ENCODE peak calls at places on chromosomes 12 and 14, in nine cellular contexts. One of them, this sample, is unnamed.

GRCh38 chr12:121955258-121956040 is 37.1 kb downstream of the CFAP251 start:
- DNase-seq in sigmoid colon: no peak
- DNase-seq in GM12878: no peak
- DNase-seq in K562: peak
- DNase-seq in upper lobe of left lung: no peak
- DNase-seq in transverse colon: no peak
- DNase-seq in esophagus muscularis mucosa: no peak
- DNase-seq in SK-N-SH: peak
- DNase-seq in suprapubic skin: no peak
- DNase-seq in this sample: no peak

GRCh38 chr12:116420476-116420875 is 138.7 kb upstream of the MAP1LC3B2 start:
- DNase-seq in esophagus muscularis mucosa: no peak
- DNase-seq in SK-N-SH: no peak
- DNase-seq in GM12878: no peak
- DNase-seq in suprapubic skin: no peak
- DNase-seq in K562: no peak
- DNase-seq in upper lobe of left lung: no peak
- DNase-seq in sigmoid colon: no peak
- DNase-seq in transverse colon: no peak
- DNase-seq in this sample: no peak

GRCh38 chr14:68182492-68182891 is 362.9 kb downstream of the RAD51B start:
- DNase-seq in transverse colon: no peak
- DNase-seq in esophagus muscularis mucosa: no peak
- DNase-seq in upper lobe of left lung: no peak
- DNase-seq in K562: no peak
- DNase-seq in sigmoid colon: no peak
- DNase-seq in SK-N-SH: no peak
- DNase-seq in suprapubic skin: no peak
- DNase-seq in GM12878: peak
- DNase-seq in this sample: no peak

GRCh38 chr12:92502417-92503028 is 200.3 kb upstream of the PLEKHG7 start:
- DNase-seq in upper lobe of left lung: peak
- DNase-seq in esophagus muscularis mucosa: no peak
- DNase-seq in sigmoid colon: no peak
- DNase-seq in K562: no peak
- DNase-seq in GM12878: peak
- DNase-seq in SK-N-SH: no peak
- DNase-seq in suprapubic skin: no peak
- DNase-seq in transverse colon: no peak
- DNase-seq in this sample: no peak

GRCh38 chr14:59036134-59036533 is 152.3 kb upstream of the DAAM1 start:
- DNase-seq in upper lobe of left lung: no peak
- DNase-seq in K562: no peak
- DNase-seq in suprapubic skin: no peak
- DNase-seq in sigmoid colon: no peak
- DNase-seq in SK-N-SH: no peak
- DNase-seq in transverse colon: no peak
- DNase-seq in GM12878: no peak
- DNase-seq in esophagus muscularis mucosa: no peak
- DNase-seq in this sample: no peak

GRCh38 chr14:80055912-80056801 is 155.1 kb downstream of the DIO2 start:
- DNase-seq in transverse colon: peak
- DNase-seq in SK-N-SH: peak
- DNase-seq in K562: peak
- DNase-seq in upper lobe of left lung: no peak
- DNase-seq in GM12878: no peak
- DNase-seq in suprapubic skin: no peak
- DNase-seq in sigmoid colon: no peak
- DNase-seq in esophagus muscularis mucosa: no peak
- DNase-seq in this sample: peak

GRCh38 chr12:106299193-106299794 is 3.2 kb upstream of the TCP11L2 start:
- DNase-seq in upper lobe of left lung: no peak
- DNase-seq in GM12878: no peak
- DNase-seq in SK-N-SH: no peak
- DNase-seq in sigmoid colon: no peak
- DNase-seq in suprapubic skin: no peak
- DNase-seq in K562: no peak
- DNase-seq in esophagus muscularis mucosa: no peak
- DNase-seq in transverse colon: no peak
- DNase-seq in this sample: no peak

GRCh38 chr14:100031506-100032281 is 33.5 kb upstream of the EVL start:
- DNase-seq in upper lobe of left lung: peak
- DNase-seq in GM12878: no peak
- DNase-seq in sigmoid colon: peak
- DNase-seq in transverse colon: peak
- DNase-seq in K562: no peak
- DNase-seq in suprapubic skin: peak
- DNase-seq in esophagus muscularis mucosa: no peak
- DNase-seq in SK-N-SH: no peak
- DNase-seq in this sample: no peak

GRCh38 chr12:114794049-114794558 is 110.1 kb upstream of the TBX3 start:
- DNase-seq in suprapubic skin: no peak
- DNase-seq in sigmoid colon: no peak
- DNase-seq in SK-N-SH: no peak
- DNase-seq in GM12878: no peak
- DNase-seq in K562: peak
- DNase-seq in upper lobe of left lung: no peak
- DNase-seq in esophagus muscularis mucosa: no peak
- DNase-seq in transverse colon: no peak
- DNase-seq in this sample: no peak

DNA sequence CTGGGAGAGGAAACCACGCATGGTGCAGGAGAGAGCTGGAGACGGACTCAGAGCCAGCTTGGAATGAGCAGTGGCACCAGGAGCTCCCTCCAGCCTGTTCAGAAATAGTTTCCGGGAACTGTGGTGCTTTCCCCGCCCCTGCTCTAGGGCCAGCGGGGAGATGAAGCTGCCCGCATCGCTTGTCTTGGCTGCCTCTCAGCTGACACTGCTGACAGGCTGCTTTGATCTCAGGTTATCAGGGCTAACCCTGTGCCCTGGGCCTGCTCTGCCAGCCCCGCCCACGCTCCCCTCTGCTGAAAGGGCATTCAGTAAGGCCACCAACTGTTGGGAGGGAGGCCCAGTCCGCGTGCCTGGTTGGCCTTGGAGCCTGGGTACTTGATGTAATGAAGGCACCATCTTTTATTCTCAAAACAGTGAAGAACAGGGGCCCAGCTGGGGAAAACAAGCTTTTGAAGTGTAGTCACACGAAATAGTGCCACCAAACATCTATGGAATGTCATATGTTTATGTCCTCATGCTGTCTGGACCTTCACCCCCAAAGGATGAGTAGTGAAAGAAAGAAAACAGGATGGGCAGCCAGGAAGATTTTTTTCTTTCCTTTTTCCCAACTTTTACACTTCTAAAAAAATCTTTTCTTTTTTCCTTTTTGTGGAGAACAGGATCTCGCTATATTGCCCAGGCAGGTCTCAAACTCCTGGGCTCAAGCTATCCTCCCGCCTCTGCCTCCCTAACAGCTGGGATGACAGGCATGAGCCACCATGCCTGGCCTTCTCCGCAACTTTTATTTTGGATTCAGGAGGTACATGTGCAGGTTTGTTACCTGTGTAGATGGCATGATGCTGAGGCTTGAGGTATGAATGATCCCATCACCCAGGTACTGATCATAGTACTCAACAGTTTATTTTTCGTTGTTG is 115.9 kb upstream of the TBX3 start:
- DNase-seq in esophagus muscularis mucosa: no peak
- DNase-seq in SK-N-SH: no peak
- DNase-seq in K562: no peak
- DNase-seq in suprapubic skin: no peak
- DNase-seq in upper lobe of left lung: peak
- DNase-seq in transverse colon: peak
- DNase-seq in GM12878: no peak
- DNase-seq in sigmoid colon: no peak
- DNase-seq in this sample: peak
- TF ChIP-seq POLR2AphosphoS5 in esophagus muscularis mucosa: no peak
- TF ChIP-seq POLR2AphosphoS5 in SK-N-SH: no peak
- TF ChIP-seq POLR2AphosphoS5 in K562: no peak
- TF ChIP-seq POLR2AphosphoS5 in suprapubic skin: no peak
- TF ChIP-seq POLR2AphosphoS5 in upper lobe of left lung: no peak
- TF ChIP-seq POLR2AphosphoS5 in transverse colon: no peak
- TF ChIP-seq POLR2AphosphoS5 in GM12878: no peak
- TF ChIP-seq POLR2AphosphoS5 in sigmoid colon: no peak
- TF ChIP-seq POLR2AphosphoS5 in this sample: no peak

GRCh38 chr14:40099316-40099715 is 667.1 kb upstream of the FBXO33 start:
- DNase-seq in transverse colon: no peak
- DNase-seq in sigmoid colon: no peak
- DNase-seq in suprapubic skin: no peak
- DNase-seq in SK-N-SH: no peak
- DNase-seq in esophagus muscularis mucosa: no peak
- DNase-seq in GM12878: no peak
- DNase-seq in K562: no peak
- DNase-seq in upper lobe of left lung: no peak
- DNase-seq in this sample: no peak

GRCh38 chr14:40096968-40097367 is 664.7 kb upstream of the FBXO33 start:
- DNase-seq in upper lobe of left lung: no peak
- DNase-seq in K562: no peak
- DNase-seq in SK-N-SH: no peak
- DNase-seq in suprapubic skin: no peak
- DNase-seq in sigmoid colon: no peak
- DNase-seq in GM12878: no peak
- DNase-seq in esophagus muscularis mucosa: no peak
- DNase-seq in transverse colon: no peak
- DNase-seq in this sample: no peak

GRCh38 chr14:40098468-40098867 is 666.2 kb upstream of the FBXO33 start:
- DNase-seq in sigmoid colon: no peak
- DNase-seq in upper lobe of left lung: no peak
- DNase-seq in GM12878: no peak
- DNase-seq in esophagus muscularis mucosa: no peak
- DNase-seq in K562: no peak
- DNase-seq in suprapubic skin: no peak
- DNase-seq in SK-N-SH: no peak
- DNase-seq in transverse colon: no peak
- DNase-seq in this sample: no peak

DNA sequence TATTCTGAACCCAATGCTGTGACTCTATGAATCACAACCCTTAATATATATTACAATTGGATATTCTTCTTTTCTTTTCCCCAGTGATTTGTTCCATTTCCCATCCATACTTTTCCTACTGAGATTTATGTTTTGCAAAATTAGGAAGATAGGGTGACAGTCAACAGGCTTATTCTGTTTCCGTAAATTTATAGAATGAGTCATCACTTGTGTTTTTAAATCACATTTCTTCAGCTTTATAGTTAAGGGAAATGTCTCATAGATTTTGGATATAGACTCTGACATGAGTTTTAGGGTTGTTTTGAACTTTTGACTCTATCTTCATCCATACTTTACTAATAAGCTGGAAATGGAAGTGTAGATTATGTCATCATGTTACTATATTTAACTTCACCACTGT is 661.6 kb upstream of the FBXO33 start:
- DNase-seq in upper lobe of left lung: no peak
- DNase-seq in transverse colon: no peak
- DNase-seq in sigmoid colon: no peak
- DNase-seq in suprapubic skin: no peak
- DNase-seq in K562: no peak
- DNase-seq in SK-N-SH: no peak
- DNase-seq in esophagus muscularis mucosa: no peak
- DNase-seq in GM12878: no peak
- DNase-seq in this sample: no peak
- TF ChIP-seq EP300 in upper lobe of left lung: no peak
- TF ChIP-seq EP300 in transverse colon: no peak
- TF ChIP-seq EP300 in sigmoid colon: no peak
- TF ChIP-seq EP300 in suprapubic skin: no peak
- TF ChIP-seq EP300 in K562: no peak
- TF ChIP-seq EP300 in SK-N-SH: no peak
- TF ChIP-seq EP300 in esophagus muscularis mucosa: no peak
- TF ChIP-seq EP300 in GM12878: no peak
- TF ChIP-seq EP300 in this sample: no peak

GRCh38 chr12:3277261-3277943 is 200.2 kb downstream of the TSPAN9 start:
- DNase-seq in upper lobe of left lung: no peak
- DNase-seq in K562: no peak
- DNase-seq in GM12878: no peak
- DNase-seq in transverse colon: no peak
- DNase-seq in suprapubic skin: no peak
- DNase-seq in sigmoid colon: no peak
- DNase-seq in SK-N-SH: no peak
- DNase-seq in esophagus muscularis mucosa: no peak
- DNase-seq in this sample: peak

GRCh38 chr12:3273409-3273853 is 196.3 kb downstream of the TSPAN9 start:
- DNase-seq in sigmoid colon: no peak
- DNase-seq in SK-N-SH: no peak
- DNase-seq in suprapubic skin: no peak
- DNase-seq in upper lobe of left lung: no peak
- DNase-seq in K562: no peak
- DNase-seq in transverse colon: no peak
- DNase-seq in GM12878: no peak
- DNase-seq in esophagus muscularis mucosa: no peak
- DNase-seq in this sample: no peak

GRCh38 chr12:3276226-3276625 is 199.0 kb downstream of the TSPAN9 start:
- DNase-seq in sigmoid colon: no peak
- DNase-seq in GM12878: no peak
- DNase-seq in transverse colon: no peak
- DNase-seq in suprapubic skin: no peak
- DNase-seq in SK-N-SH: no peak
- DNase-seq in esophagus muscularis mucosa: no peak
- DNase-seq in K562: no peak
- DNase-seq in upper lobe of left lung: no peak
- DNase-seq in this sample: no peak

GRCh38 chr12:3274664-3275063 is 197.5 kb downstream of the TSPAN9 start:
- DNase-seq in suprapubic skin: no peak
- DNase-seq in upper lobe of left lung: no peak
- DNase-seq in sigmoid colon: no peak
- DNase-seq in SK-N-SH: no peak
- DNase-seq in transverse colon: no peak
- DNase-seq in esophagus muscularis mucosa: no peak
- DNase-seq in K562: no peak
- DNase-seq in GM12878: no peak
- DNase-seq in this sample: no peak

DNA sequence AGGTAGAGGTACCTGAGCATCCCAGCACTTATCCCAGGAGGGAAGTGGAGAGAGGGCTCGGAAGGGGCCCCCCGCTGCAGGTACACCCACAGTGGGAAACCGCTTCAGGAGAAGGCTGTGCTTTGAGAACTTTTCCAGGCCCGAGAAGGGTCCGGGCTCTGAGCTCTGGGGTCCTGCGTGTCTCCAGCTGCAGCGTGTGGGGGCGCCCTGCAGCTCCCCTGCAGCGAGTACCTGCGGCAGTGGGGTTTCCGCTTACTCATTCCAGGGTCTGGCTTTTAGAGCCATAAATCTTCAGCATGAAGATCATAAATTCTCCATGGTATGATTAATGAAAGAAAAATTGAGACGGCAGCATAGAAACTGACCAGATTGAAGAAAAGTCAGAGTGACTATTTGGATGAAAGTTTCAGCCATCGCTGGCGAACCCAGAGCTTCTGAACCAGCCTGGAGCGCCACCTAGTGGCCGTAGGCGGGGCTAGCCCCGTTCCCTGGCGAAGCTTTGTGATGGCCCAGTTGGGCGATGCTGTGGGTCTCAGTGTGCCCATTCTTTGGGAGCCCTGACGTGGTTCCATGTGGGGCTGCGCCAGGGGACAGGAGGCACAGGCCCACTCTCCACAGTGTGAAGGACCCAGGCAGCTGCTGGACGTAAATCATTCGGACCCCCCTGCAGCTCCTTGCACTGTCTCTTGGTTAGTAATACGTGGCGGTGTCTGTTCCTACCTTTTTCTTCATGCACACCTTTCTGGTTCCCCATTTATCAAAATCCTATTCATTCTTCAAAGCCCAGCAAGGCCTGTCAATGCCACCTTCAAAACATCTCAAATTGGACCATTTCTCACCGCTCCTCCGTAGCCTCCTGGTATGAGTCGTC is 198.2 kb downstream of the TSPAN9 start:
- DNase-seq in sigmoid colon: peak
- DNase-seq in GM12878: no peak
- DNase-seq in esophagus muscularis mucosa: no peak
- DNase-seq in K562: peak
- DNase-seq in upper lobe of left lung: peak
- DNase-seq in transverse colon: peak
- DNase-seq in suprapubic skin: peak
- DNase-seq in SK-N-SH: peak
- DNase-seq in this sample: peak
- TF ChIP-seq POLR2AphosphoS5 in sigmoid colon: no peak
- TF ChIP-seq POLR2AphosphoS5 in GM12878: no peak
- TF ChIP-seq POLR2AphosphoS5 in esophagus muscularis mucosa: no peak
- TF ChIP-seq POLR2AphosphoS5 in K562: no peak
- TF ChIP-seq POLR2AphosphoS5 in upper lobe of left lung: no peak
- TF ChIP-seq POLR2AphosphoS5 in transverse colon: no peak
- TF ChIP-seq POLR2AphosphoS5 in suprapubic skin: no peak
- TF ChIP-seq POLR2AphosphoS5 in SK-N-SH: no peak
- TF ChIP-seq POLR2AphosphoS5 in this sample: no peak

GRCh38 chr12:44812062-44812461 is 64.1 kb downstream of the NELL2 start:
- DNase-seq in SK-N-SH: no peak
- DNase-seq in GM12878: no peak
- DNase-seq in K562: no peak
- DNase-seq in sigmoid colon: no peak
- DNase-seq in transverse colon: no peak
- DNase-seq in suprapubic skin: no peak
- DNase-seq in esophagus muscularis mucosa: no peak
- DNase-seq in upper lobe of left lung: no peak
- DNase-seq in this sample: no peak
- TF ChIP-seq EP300 in SK-N-SH: no peak
- TF ChIP-seq EP300 in GM12878: no peak
- TF ChIP-seq EP300 in K562: no peak
- TF ChIP-seq EP300 in sigmoid colon: no peak
- TF ChIP-seq EP300 in transverse colon: no peak
- TF ChIP-seq EP300 in suprapubic skin: no peak
- TF ChIP-seq EP300 in esophagus muscularis mucosa: no peak
- TF ChIP-seq EP300 in upper lobe of left lung: no peak
- TF ChIP-seq EP300 in this sample: no peak

This sample was measured in stomach.